ENCODE peak calls at places on chromosomes 5 and 9, in five cellular contexts. U is tibial nerve, T is MG63, B is choroid plexus epithelial cell, A is kidney epithelial cell. W is an unnamed sample.

GRCh38 chr9:37026085-37026935 is 7.8 kb downstream of the PAX5 start:
- DNase-seq in U (no peak), T (no peak), B (no peak), A (no peak), W (no peak)

GRCh38 chr9:125146247-125146646 is 2.9 kb upstream of the SCAI start:
- DNase-seq in U (no peak), T (no peak), B (peak; percentile 91), A (no peak), W (no peak)

GRCh38 chr5:451587-452458 is 8.8 kb downstream of the EXOC3 start:
- DNase-seq in U (no peak), T (no peak), B (no peak), A (no peak), W (no peak)

GRCh38 chr9:98215821-98216220 is 23.4 kb upstream of the CORO2A start:
- DNase-seq in U (no peak), T (no peak), B (no peak), A (no peak), W (no peak)

GRCh38 chr5:179343902-179344300 is 1.4 kb downstream of the ADAMTS2 start:
- DNase-seq in U (no peak), T (peak; percentile 85), B (peak; percentile 58), A (no peak), W (no peak)

GRCh38 chr9:34139477-34140146 is 13.1 kb upstream of the DCAF12 start:
- DNase-seq in U (peak; percentile 28), T (peak; percentile 62), B (peak; percentile 97), A (peak; percentile 55), W (no peak)

GRCh38 chr9:127828262-127829031 is 25.8 kb downstream of the FPGS start:
- DNase-seq in U (peak; percentile 93), T (no peak), B (peak; percentile 70), A (no peak), W (no peak)

GRCh38 chr5:139014726-139015125 is 139.6 kb upstream of the LRRTM2 start:
- DNase-seq in U (no peak), T (peak; percentile 88), B (peak; percentile 85), A (peak; percentile 10), W (no peak)

GRCh38 chr9:130847306-130848217 is 12.5 kb downstream of the ABL1 start:
- DNase-seq in U (peak; percentile 94), T (peak; percentile 95), B (peak; percentile 97), A (peak; percentile 90), W (no peak)

GRCh38 chr5:119651496-119651895 is 22.1 kb downstream of the FAM170A start:
- DNase-seq in U (no peak), T (no peak), B (no peak), A (no peak), W (no peak)

GRCh38 chr5:37660319-37660718 is 179.5 kb downstream of the GDNF start:
- DNase-seq in U (no peak), T (no peak), B (no peak), A (no peak), W (no peak)

GRCh38 chr5:79562351-79563246 is 48.7 kb upstream of the HOMER1 start:
- DNase-seq in U (no peak), T (no peak), B (peak; percentile 21), A (no peak), W (no peak)

GRCh38 chr5:56340196-56340980 is 107.3 kb upstream of the ANKRD55 start:
- DNase-seq in U (no peak), T (no peak), B (peak; percentile 56), A (no peak), W (no peak)

GRCh38 chr5:72347801-72348305 is 27.7 kb downstream of the PTCD2 start:
- DNase-seq in U (no peak), T (peak; percentile 45), B (peak; percentile 93), A (no peak), W (no peak)

GRCh38 chr5:84816746-84817547 is 432.3 kb upstream of the EDIL3 start:
- DNase-seq in U (no peak), T (no peak), B (peak; percentile 18), A (no peak), W (no peak)

GRCh38 chr9:125612616-125613015 is 94.4 kb downstream of the MAPKAP1 start:
- DNase-seq in U (no peak), T (no peak), B (no peak), A (no peak), W (no peak)

GRCh38 chr5:43110606-43111170 is 10.0 kb upstream of the ZNF131 start:
- DNase-seq in U (no peak), T (no peak), B (peak; percentile 22), A (no peak), W (no peak)

GRCh38 chr9:69768716-69769115 is 8.9 kb upstream of the PTAR1 start:
- DNase-seq in U (no peak), T (no peak), B (peak; percentile 29), A (no peak), W (no peak)

GRCh38 chr5:13510616-13511015 is 433.9 kb downstream of the DNAH5 start:
- DNase-seq in U (no peak), T (no peak), B (no peak), A (no peak), W (no peak)

GRCh38 chr9:83147487-83148149 is 84.7 kb upstream of the RASEF start:
- DNase-seq in U (no peak), T (no peak), B (no peak), A (no peak), W (no peak)

GRCh38 chr5:138523406-138523805 is 19.6 kb downstream of the ETF1 start:
- DNase-seq in U (no peak), T (no peak), B (no peak), A (no peak), W (no peak)

GRCh38 chr5:19855031-19855430 is 133.0 kb downstream of the CDH18 start:
- DNase-seq in U (no peak), T (no peak), B (no peak), A (no peak), W (no peak)

GRCh38 chr5:56050566-56051292 is 56.0 kb upstream of the IL6ST start:
- DNase-seq in U (no peak), T (no peak), B (no peak), A (no peak), W (no peak)

GRCh38 chr9:34578241-34579096 is 11.1 kb downstream of the CNTFR start:
- DNase-seq in U (no peak), T (no peak), B (peak; percentile 63), A (peak; percentile 14), W (no peak)

GRCh38 chr5:64100203-64100602 is 65.4 kb upstream of the RNF180 start:
- DNase-seq in U (no peak), T (no peak), B (no peak), A (no peak), W (no peak)

GRCh38 chr9:70012569-70012968 is 31.1 kb upstream of the MAMDC2 start:
- DNase-seq in U (no peak), T (no peak), B (no peak), A (no peak), W (no peak)

GRCh38 chr5:177357459-177358332 is at the start of gene RGS14:
- DNase-seq in U (peak; percentile 27), T (no peak), B (peak; percentile 71), A (no peak), W (no peak)

GRCh38 chr5:149015126-149015525 is 47.7 kb downstream of the SH3TC2 start:
- DNase-seq in U (no peak), T (no peak), B (peak; percentile 47), A (no peak), W (no peak)

GRCh38 chr9:87612536-87612935 is 113.4 kb upstream of the CTSL start:
- DNase-seq in U (no peak), T (no peak), B (no peak), A (no peak), W (no peak)

GRCh38 chr5:118611332-118611945 is 376.9 kb downstream of the DTWD2 start:
- DNase-seq in U (no peak), T (peak; percentile 9), B (peak; percentile 34), A (no peak), W (no peak)

GRCh38 chr9:128120741-128121465 is 6.6 kb downstream of the PTGES2 start:
- DNase-seq in U (no peak), T (no peak), B (no peak), A (no peak), W (no peak)

GRCh38 chr9:135410421-135410820 is 69.2 kb upstream of the PPP1R26 start:
- DNase-seq in U (no peak), T (no peak), B (no peak), A (no peak), W (no peak)

GRCh38 chr5:55037046-55037771 is 13.2 kb downstream of the GZMK start:
- DNase-seq in U (no peak), T (no peak), B (peak; percentile 44), A (no peak), W (no peak)

GRCh38 chr9:101437806-101438232 is 2.2 kb upstream of the ALDOB start:
- DNase-seq in U (no peak), T (no peak), B (no peak), A (no peak), W (no peak)